ENCODE peak calls at places on chromosomes 4 and X, in six cellular contexts. K is pancreas, A is heart right ventricle, L is K562, V is right lobe of liver, O is psoas muscle. Q is an unnamed sample.

GRCh38 chr4:135966936-135967335 is 1565.4 kb downstream of the PCDH18 start:
- DNase-seq in L (no peak), K (no peak), V (no peak), O (no peak), A (no peak), Q (no peak)

GRCh38 chrX:10039821-10040793 is 72.9 kb downstream of the CLDN34 start:
- DNase-seq in K (no peak), O (no peak), V (no peak), A (no peak), L (no peak), Q (no peak)

GRCh38 chr4:1153567-1154090 is 18.8 kb downstream of the SPON2 start:
- DNase-seq in K (no peak), A (no peak), V (no peak), O (no peak), L (no peak), Q (no peak)

GRCh38 chrX:67604979-67605703 is 61.3 kb downstream of the AR start:
- DNase-seq in A (no peak), K (no peak), V (no peak), L (no peak), O (no peak), Q (no peak)

GRCh38 chr4:147195386-147195785 is 249.7 kb upstream of the TTC29 start:
- DNase-seq in O (no peak), L (no peak), V (no peak), A (no peak), K (no peak), Q (no peak)

GRCh38 chr4:2075171-2075986 is 16.3 kb downstream of the NAT8L start:
- DNase-seq in O (no peak), L (no peak), A (no peak), V (no peak), K (no peak), Q (no peak)

GRCh38 chr4:57193996-57194675 is 84.0 kb upstream of the IGFBP7 start:
- DNase-seq in K (no peak), V (no peak), A (no peak), O (no peak), L (no peak), Q (no peak)

GRCh38 chrX:28717864-28718263 is 130.6 kb downstream of the IL1RAPL1 start:
- DNase-seq in K (no peak), A (no peak), L (no peak), O (no peak), V (no peak), Q (no peak)

GRCh38 chrX:9610774-9611392 is 146.0 kb downstream of the TBL1X start:
- DNase-seq in K (no peak), O (no peak), L (no peak), V (no peak), A (no peak), Q (no peak)

GRCh38 chr4:150567070-150567469 is 14.9 kb upstream of the MAB21L2 start:
- DNase-seq in O (no peak), L (no peak), K (no peak), A (no peak), V (no peak), Q (no peak)

GRCh38 chr4:136392576-136392975 is 1139.7 kb downstream of the PCDH18 start:
- DNase-seq in V (no peak), O (no peak), A (no peak), K (no peak), L (no peak), Q (no peak)

GRCh38 chrX:11341274-11342256 is 48.4 kb downstream of the AMELX start:
- DNase-seq in V (peak; percentile 69), L (peak; percentile 49), O (peak; percentile 67), K (peak; percentile 14), A (peak; percentile 42), Q (peak; percentile 92)

GRCh38 chr4:69910016-69910782 is 20.7 kb upstream of the CSN1S1 start:
- DNase-seq in A (no peak), K (no peak), L (no peak), O (no peak), V (no peak), Q (peak; percentile 84)

DNA sequence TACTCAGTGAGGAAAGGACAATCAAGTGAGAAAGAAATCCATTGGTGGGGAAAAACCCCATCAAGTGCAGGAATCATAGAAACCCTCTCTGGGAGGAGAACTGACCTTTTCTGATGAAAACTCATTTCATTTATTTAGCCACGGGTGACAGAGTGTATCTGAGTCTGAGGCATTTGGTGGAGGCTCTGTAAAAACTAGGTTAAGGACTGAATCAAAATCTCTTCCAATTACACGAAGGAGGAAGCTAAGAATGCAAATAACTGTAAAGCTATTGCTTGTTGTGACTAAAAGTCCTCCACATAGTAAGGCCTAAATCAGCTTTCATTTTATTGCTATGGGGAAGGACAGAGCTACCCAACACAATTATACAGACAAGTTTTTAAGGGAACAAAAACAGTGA is 240.6 kb upstream of the PGRMC2 start:
- DNase-seq in O (no peak), V (no peak), A (no peak), K (no peak), L (no peak), Q (no peak)
- H3K4me1 ChIP-seq in O (peaks cover 13% of the 10 kb centered on the region), V (no peaks in the 10 kb centered on the region), A (peaks cover 16% of the 10 kb centered on the region), K (peaks cover 7% of the 10 kb centered on the region), L (peaks cover 6% of the 10 kb centered on the region), Q (peaks cover 7% of the 10 kb centered on the region)

DNA sequence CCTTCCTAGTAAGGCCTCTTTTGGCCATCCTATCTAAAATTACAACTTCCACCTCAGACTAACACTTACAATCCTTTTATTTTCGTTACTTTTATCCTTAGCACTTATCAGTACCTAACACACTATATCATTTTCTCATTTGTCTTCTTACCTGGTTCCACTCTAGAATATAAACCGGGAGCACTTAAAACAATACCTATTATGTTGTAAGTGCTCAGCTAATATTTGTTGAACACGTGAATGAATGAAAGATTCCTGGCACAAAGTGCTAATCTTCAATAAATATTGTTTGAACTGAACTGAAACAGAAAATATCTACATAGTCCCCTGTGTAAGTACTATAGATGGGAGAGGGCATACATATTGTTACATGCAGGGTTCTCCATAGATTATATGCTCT is 14.4 kb downstream of the MGARP start:
- DNase-seq in L (no peak), K (no peak), V (no peak), O (no peak), A (no peak), Q (no peak)
- TF ChIP-seq CTCF in L (no peak), K (no peak), V (no peak), O (no peak), A (no peak), Q (no peak)

GRCh38 chrX:2689773-2690666 is 1.1 kb upstream of the CD99 start:
- DNase-seq in K (peak; percentile 66), O (no peak), V (peak; percentile 65), L (no peak), A (no peak), Q (no peak)
- H3K27ac ChIP-seq in K (peak overlapping the region; percentile 84), O (peak overlapping the region; percentile 86), V (no peak overlapping the region), L (no peak overlapping the region), A (peak overlapping the region; percentile 89), Q (peak overlapping the region; percentile 86)

GRCh38 chrX:40170830-40171512 is 73.2 kb upstream of the BCOR start:
- DNase-seq in O (no peak), K (no peak), A (no peak), V (no peak), L (no peak), Q (no peak)
- H3K4me1 ChIP-seq in O (peaks cover 25% of the 10 kb centered on the region), K (no peaks in the 10 kb centered on the region), A (peaks cover 37% of the 10 kb centered on the region), V (peaks cover 14% of the 10 kb centered on the region), L (peaks cover 51% of the 10 kb centered on the region), Q (peaks cover 51% of the 10 kb centered on the region)

GRCh38 chrX:149871433-149871832 is 9.6 kb upstream of the MAGEA8 start:
- DNase-seq in K (no peak), A (no peak), V (no peak), L (no peak), O (no peak), Q (no peak)

GRCh38 chrX:149867488-149867887 is 13.5 kb upstream of the MAGEA8 start:
- DNase-seq in V (no peak), K (no peak), L (no peak), A (no peak), O (no peak), Q (no peak)

GRCh38 chrX:149877157-149877556 is 3.8 kb upstream of the MAGEA8 start:
- DNase-seq in O (no peak), K (no peak), A (no peak), V (no peak), L (no peak), Q (no peak)

GRCh38 chrX:149870840-149871239 is 10.1 kb upstream of the MAGEA8 start:
- DNase-seq in O (no peak), A (no peak), V (no peak), K (no peak), L (no peak), Q (no peak)

GRCh38 chrX:149871940-149872339 is 9.0 kb upstream of the MAGEA8 start:
- DNase-seq in L (peak; percentile 53), O (no peak), K (no peak), V (no peak), A (peak; percentile 3), Q (peak; percentile 10)
- TF ChIP-seq CTCF in L (peak; percentile 78), O (no peak), K (no peak), V (peak; percentile 23), A (no peak), Q (peak; percentile 34)

GRCh38 chr4:185837415-185838103 is 25.6 kb upstream of the SORBS2 start:
- DNase-seq in A (no peak), K (no peak), V (no peak), O (no peak), L (no peak), Q (no peak)
- H3K27ac ChIP-seq in A (peak overlapping the region; percentile 85), K (peak overlapping the region; percentile 79), V (peak overlapping the region; percentile 49), O (no peak overlapping the region), L (no peak overlapping the region), Q (peak overlapping the region; percentile 81)

DNA sequence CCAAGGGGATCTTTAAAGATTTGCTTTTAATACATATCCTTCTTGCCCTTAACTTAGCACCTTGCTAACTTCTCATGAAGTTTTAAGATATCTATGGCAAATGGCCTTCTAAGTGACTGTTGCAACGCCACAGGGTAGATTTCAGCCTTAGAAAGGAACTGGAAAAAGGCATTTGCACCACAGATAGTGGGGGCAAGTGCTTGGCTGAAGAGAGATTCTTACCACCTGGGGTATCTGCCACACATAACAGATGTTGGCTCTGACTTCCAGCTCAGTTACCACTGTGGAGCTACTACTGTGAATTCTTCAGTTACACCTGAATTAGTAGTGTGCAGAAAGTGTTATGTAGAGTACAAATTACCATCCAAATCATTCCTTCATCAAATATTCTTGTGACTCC is 302.6 kb downstream of the PPP3CA start:
- DNase-seq in O (no peak), V (no peak), L (no peak), A (no peak), K (no peak), Q (no peak)
- H3K4me1 ChIP-seq in O (peaks cover 17% of the 10 kb centered on the region), V (no peaks in the 10 kb centered on the region), L (no peaks in the 10 kb centered on the region), A (no peaks in the 10 kb centered on the region), K (no peaks in the 10 kb centered on the region), Q (peaks cover 9% of the 10 kb centered on the region)

DNA sequence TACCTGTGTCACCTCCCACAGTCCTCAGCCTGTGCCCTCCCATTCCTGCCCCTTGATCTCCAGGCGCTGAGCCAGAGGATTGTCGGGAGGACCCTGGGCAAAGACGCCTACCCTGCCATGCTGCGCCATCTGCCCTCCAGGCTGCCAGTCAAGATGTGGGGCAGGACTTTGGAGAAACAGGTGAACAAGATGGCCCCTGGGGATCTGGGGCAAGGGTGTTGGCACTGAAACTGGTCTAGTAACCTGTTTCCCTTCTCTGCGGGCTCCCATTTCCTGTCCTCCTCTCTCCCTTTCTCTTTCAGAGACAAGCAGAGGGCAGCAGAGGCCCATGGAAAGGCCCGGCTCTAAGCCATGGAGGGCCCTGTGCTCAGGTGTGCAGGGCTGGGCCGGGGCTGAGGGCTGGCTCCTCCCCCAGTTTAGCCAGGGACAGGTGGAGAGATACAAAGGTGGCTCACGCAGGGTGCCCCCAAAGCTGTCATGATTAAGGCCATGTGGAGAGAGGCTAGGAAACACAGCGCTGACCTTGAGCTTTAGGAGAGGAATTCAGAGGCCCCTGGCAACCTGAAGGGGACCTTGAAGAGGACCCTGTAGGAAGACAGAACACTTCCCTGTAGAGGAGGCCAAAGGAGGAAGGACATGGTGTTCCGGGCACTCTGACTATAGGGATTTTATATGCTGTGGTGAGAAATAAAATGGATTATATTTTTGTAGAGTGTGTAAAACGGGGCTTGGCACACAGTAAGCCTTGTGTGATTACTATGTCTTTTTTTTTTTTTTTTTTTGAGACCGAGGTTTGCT is at the start of gene GLOD5:
- DNase-seq in L (peak; percentile 46), O (no peak), K (peak; percentile 68), A (no peak), V (peak; percentile 64), Q (peak; percentile 10)
- TF ChIP-seq CTCF in L (peak; percentile 61), O (no peak), K (no peak), A (no peak), V (peak; percentile 38), Q (no peak)